ENCODE peak calls at places on chromosomes 6 and 20, in nine cellular contexts. D, R, F, Z, G, C, I, H and X are unnamed samples.
A peak's percentile ranks its signal among the peaks of the same experiment; 100 is the strongest.

GRCh38 chr20:16459019-16459700 is 114.1 kb downstream of the KIF16B start:
- DNase-seq in D (no peak), R (peak; percentile 7), F (peak; percentile 56), Z (peak; percentile 47), G (no peak), C (no peak), I (no peak), H (peak; percentile 76), X (peak; percentile 14)

GRCh38 chr6:83867527-83868161 is 8.2 kb downstream of the CYB5R4 start:
- DNase-seq in D (peak; percentile 32), R (no peak), F (no peak), Z (peak; percentile 89), G (no peak), C (peak; percentile 91), I (peak; percentile 85), H (peak; percentile 55), X (peak; percentile 36)

GRCh38 chr6:163356324-163356723 is 58.2 kb upstream of the QKI start:
- DNase-seq in D (peak; percentile 21), R (peak; percentile 81), F (peak; percentile 83), Z (peak; percentile 67), G (no peak), C (no peak), I (no peak), H (peak; percentile 86), X (peak; percentile 56)

GRCh38 chr6:31776961-31777666 is at the start of gene VWA7:
- DNase-seq in D (peak; percentile 80), R (peak; percentile 99), F (peak; percentile 86), Z (peak; percentile 88), G (peak; percentile 88), C (no peak), I (peak; percentile 90), H (peak; percentile 60), X (peak; percentile 68)

GRCh38 chr6:37691904-37692806 is 5.5 kb downstream of the MDGA1 start:
- DNase-seq in D (peak; percentile 71), R (peak; percentile 91), F (peak; percentile 84), Z (peak; percentile 85), G (peak; percentile 93), C (peak; percentile 73), I (peak; percentile 94), H (peak; percentile 85), X (peak; percentile 81)

GRCh38 chr20:62062661-62063600 is 2.8 kb downstream of the TAF4 start:
- DNase-seq in D (no peak), R (peak; percentile 5), F (peak; percentile 51), Z (no peak), G (no peak), C (no peak), I (peak; percentile 76), H (no peak), X (no peak)

GRCh38 chr20:17570347-17571152 is 675 bp downstream of the DSTN start:
- DNase-seq in D (peak; percentile 73), R (peak; percentile 12), F (peak; percentile 50), Z (peak; percentile 49), G (peak; percentile 81), C (peak; percentile 46), I (no peak), H (peak; percentile 77), X (peak; percentile 72)

GRCh38 chr20:34615477-34615876 is 57.0 kb downstream of the MAP1LC3A start:
- DNase-seq in D (no peak), R (no peak), F (no peak), Z (no peak), G (no peak), C (no peak), I (no peak), H (no peak), X (no peak)

GRCh38 chr6:52167272-52167671 is 18.9 kb upstream of the IL17A start:
- DNase-seq in D (no peak), R (no peak), F (no peak), Z (no peak), G (no peak), C (no peak), I (no peak), H (no peak), X (no peak)

GRCh38 chr6:52164319-52165094 is 21.7 kb upstream of the IL17A start:
- DNase-seq in D (no peak), R (no peak), F (no peak), Z (no peak), G (no peak), C (no peak), I (no peak), H (no peak), X (no peak)

GRCh38 chr6:52160468-52161104 is 25.6 kb upstream of the IL17A start:
- DNase-seq in D (no peak), R (no peak), F (no peak), Z (no peak), G (no peak), C (no peak), I (no peak), H (no peak), X (no peak)

GRCh38 chr6:52161689-52162438 is 24.3 kb upstream of the IL17A start:
- DNase-seq in D (no peak), R (no peak), F (no peak), Z (no peak), G (no peak), C (no peak), I (no peak), H (no peak), X (no peak)

DNA sequence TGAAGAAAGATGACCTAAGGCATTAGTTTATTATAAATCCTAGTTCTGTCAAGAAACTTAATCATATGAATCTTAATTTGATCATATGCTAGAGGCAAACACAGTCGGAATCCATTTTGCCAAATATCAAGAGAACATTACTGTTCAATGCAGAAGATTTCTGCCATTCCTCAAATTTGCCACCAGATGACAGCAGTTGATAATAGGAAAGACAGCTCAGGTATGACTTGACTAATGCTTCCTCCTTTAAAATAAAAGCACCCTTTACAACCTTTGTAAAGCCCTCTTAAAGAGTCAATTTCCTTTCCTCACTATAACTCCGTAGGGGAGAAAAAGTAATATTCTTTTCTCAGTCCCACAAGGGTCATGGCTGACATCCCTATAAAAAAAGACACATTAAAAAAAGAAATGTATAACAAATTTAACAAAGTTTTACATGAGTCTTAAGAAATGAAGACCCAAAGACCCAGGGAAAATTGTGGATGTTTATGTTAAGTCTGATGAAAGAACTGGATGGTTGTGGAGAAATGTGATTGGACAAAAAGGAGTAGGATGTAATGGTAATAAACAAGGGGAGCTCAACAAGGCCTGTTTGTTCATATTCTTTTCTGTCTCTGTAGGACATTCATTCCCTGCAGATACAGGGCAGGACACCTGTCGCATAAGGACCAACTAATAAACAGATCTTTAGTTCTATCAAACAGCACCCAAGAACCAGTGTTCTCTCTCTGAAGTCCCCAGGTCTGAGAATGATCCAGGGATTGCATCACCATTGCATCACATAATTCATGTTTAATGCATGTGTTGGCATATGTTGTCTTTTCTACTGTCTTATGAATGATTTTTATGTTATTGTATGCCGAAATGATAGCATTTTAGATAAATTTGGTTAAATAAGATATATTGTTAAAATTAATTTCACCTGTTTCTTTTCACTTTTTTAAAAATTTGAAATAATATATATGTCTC is 23.0 kb upstream of the IL17A start:
- DNase-seq in D (no peak), R (no peak), F (no peak), Z (peak; percentile 75), G (no peak), C (peak; percentile 46), I (no peak), H (no peak), X (no peak)
- TF ChIP-seq CTCF in D (peak; percentile 43), R (peak; percentile 79), F (peak; percentile 68), Z (peak; percentile 89), G (no peak), C (peak; percentile 82), I (no peak), H (peak; percentile 9), X (peak; percentile 64)

DNA sequence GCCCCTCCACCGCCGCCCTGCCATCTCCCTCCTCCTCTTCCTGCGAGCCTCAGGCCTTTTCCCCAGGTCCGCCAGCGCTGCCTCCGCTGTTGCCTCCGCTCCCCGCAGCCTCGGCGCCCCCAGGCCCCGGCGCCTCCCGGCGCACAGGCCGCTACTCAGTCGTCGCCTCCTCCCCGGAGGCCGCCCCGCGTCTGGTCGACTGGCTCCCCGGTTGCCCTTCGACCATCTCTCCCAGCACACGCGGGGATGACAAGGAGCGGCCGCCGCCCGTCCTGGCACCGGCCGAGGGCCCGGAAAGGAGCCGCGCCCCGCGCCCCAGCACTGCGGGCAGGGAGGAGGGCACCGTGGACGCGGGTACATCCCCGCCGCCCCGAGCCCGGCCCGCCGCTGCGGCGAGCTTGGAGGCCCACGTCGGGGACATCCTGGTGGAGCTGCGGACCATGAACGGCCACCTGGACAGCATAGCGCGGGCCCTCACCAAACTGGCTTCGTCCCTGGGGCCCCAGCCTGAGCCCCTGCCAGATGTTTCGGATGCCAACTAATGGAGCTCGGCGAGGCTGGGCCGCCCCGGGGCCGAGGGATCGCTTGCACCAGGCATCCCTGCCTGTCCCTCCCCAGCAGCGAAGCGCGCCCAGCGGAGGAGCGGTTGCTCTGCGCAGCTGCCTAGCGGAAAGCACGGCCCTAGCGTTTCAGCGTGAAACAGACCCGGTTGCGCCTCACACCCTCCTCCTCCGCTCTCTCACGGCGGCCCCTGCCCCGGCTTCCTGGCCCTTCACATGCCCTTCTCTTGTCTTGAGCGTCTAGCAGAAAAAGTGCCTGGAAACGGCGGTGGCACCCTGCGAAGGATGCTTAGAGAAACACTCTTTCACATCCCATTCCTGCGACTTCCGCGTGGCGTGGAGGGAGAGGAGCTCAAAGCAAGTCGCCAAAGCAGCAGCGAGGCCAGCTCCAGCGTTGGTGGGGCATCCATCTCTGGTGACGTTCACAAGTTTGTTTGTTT is 285.7 kb upstream of the SUPT3H start:
- DNase-seq in D (peak; percentile 24), R (no peak), F (peak; percentile 67), Z (no peak), G (peak; percentile 70), C (no peak), I (no peak), H (peak; percentile 26), X (no peak)
- H3K4me3 ChIP-seq in D (peak overlapping the region; percentile 4), R (no peak overlapping the region), F (peak overlapping the region; percentile 43), Z (no peak overlapping the region), G (peak overlapping the region; percentile 22), C (no peak overlapping the region), I (peak overlapping the region; percentile 9), H (no peak overlapping the region), X (no peak overlapping the region)

DNA sequence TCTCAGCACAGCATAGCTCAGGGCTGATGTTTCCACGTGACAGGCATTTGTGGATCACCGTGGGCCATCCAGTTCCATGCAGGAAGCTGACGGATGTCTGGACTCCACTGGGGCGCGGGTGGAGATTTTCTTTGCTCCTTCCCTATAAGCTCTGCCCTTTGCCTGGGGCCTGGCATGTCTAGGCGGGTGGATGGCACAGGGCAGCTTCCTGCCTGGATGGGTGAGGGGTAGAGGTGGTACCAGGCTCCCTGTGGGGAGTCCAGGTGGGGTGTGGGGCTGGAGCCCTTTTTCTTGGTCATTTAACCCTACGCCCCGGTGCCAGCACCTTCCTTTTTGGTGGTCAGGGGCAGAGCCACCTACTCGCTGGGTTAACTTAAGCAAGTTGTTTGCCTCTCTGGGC is 10.4 kb downstream of the FAM110A start:
- DNase-seq in D (peak; percentile 64), R (no peak), F (no peak), Z (no peak), G (no peak), C (no peak), I (peak; percentile 80), H (no peak), X (no peak)
- H3K4me1 ChIP-seq in D (peaks cover 4% of the 10 kb centered on the region), R (peaks cover 53% of the 10 kb centered on the region), F (peaks cover 6% of the 10 kb centered on the region), Z (peaks cover 32% of the 10 kb centered on the region), G (peaks cover 5% of the 10 kb centered on the region), C (peaks cover 65% of the 10 kb centered on the region), I (peaks cover 100% of the 10 kb centered on the region), H (peaks cover 31% of the 10 kb centered on the region), X (no peaks in the 10 kb centered on the region)

GRCh38 chr6:107443904-107444267 is 15.5 kb downstream of the PDSS2 start:
- DNase-seq in D (no peak), R (no peak), F (no peak), Z (no peak), G (no peak), C (no peak), I (no peak), H (no peak), X (no peak)

GRCh38 chr6:107443066-107443903 is 16.1 kb downstream of the PDSS2 start:
- DNase-seq in D (no peak), R (no peak), F (no peak), Z (no peak), G (no peak), C (no peak), I (no peak), H (no peak), X (no peak)

GRCh38 chr6:107441706-107442105 is 17.7 kb downstream of the PDSS2 start:
- DNase-seq in D (no peak), R (no peak), F (no peak), Z (no peak), G (no peak), C (no peak), I (no peak), H (no peak), X (no peak)

GRCh38 chr6:107440935-107441334 is 18.4 kb downstream of the PDSS2 start:
- DNase-seq in D (no peak), R (no peak), F (no peak), Z (no peak), G (no peak), C (no peak), I (no peak), H (no peak), X (no peak)

GRCh38 chr6:107444277-107444676 is 15.1 kb downstream of the PDSS2 start:
- DNase-seq in D (no peak), R (no peak), F (no peak), Z (no peak), G (no peak), C (no peak), I (no peak), H (no peak), X (no peak)
- TF ChIP-seq CTCF in D (no peak), R (no peak), F (no peak), Z (no peak), G (no peak), C (no peak), I (no peak), H (no peak), X (no peak)